ENCODE peak calls at places on chromosomes 7 and 10, in eight cellular contexts. One of them, this sample, is unnamed.

GRCh38 chr10:103736763-103737162 is 118.6 kb downstream of the SH3PXD2A start:
- DNase-seq in tibial nerve: no peak
- DNase-seq in MM.1S: no peak
- DNase-seq in GM20000: no peak
- DNase-seq in uterus: no peak
- DNase-seq in right lobe of liver: no peak
- DNase-seq in AG04449: no peak
- DNase-seq in OCI-LY7: peak; percentile 60
- DNase-seq in this sample: peak; percentile 88

GRCh38 chr10:73744690-73744994 is 470 bp downstream of the SEC24C start:
- DNase-seq in right lobe of liver: no peak
- DNase-seq in GM20000: peak; percentile 46
- DNase-seq in tibial nerve: peak; percentile 32
- DNase-seq in OCI-LY7: peak; percentile 58
- DNase-seq in AG04449: no peak
- DNase-seq in MM.1S: peak; percentile 58
- DNase-seq in uterus: no peak
- DNase-seq in this sample: peak; percentile 66

GRCh38 chr10:132997517-132998265 is 55.3 kb upstream of the CFAP46 start:
- DNase-seq in GM20000: no peak
- DNase-seq in AG04449: no peak
- DNase-seq in uterus: no peak
- DNase-seq in tibial nerve: no peak
- DNase-seq in MM.1S: no peak
- DNase-seq in right lobe of liver: no peak
- DNase-seq in OCI-LY7: no peak
- DNase-seq in this sample: no peak

GRCh38 chr10:31604141-31604540 is 285.1 kb downstream of the ZEB1 start:
- DNase-seq in MM.1S: no peak
- DNase-seq in right lobe of liver: no peak
- DNase-seq in uterus: peak; percentile 70
- DNase-seq in tibial nerve: no peak
- DNase-seq in AG04449: no peak
- DNase-seq in GM20000: no peak
- DNase-seq in OCI-LY7: no peak
- DNase-seq in this sample: no peak

GRCh38 chr7:82335927-82336326 is 107.7 kb downstream of the CACNA2D1 start:
- DNase-seq in GM20000: no peak
- DNase-seq in tibial nerve: no peak
- DNase-seq in right lobe of liver: no peak
- DNase-seq in MM.1S: no peak
- DNase-seq in uterus: no peak
- DNase-seq in AG04449: no peak
- DNase-seq in OCI-LY7: no peak
- DNase-seq in this sample: peak; percentile 2

GRCh38 chr7:114084381-114085312 is 165.8 kb upstream of the PPP1R3A start:
- DNase-seq in OCI-LY7: no peak
- DNase-seq in MM.1S: peak; percentile 67
- DNase-seq in AG04449: no peak
- DNase-seq in uterus: peak; percentile 50
- DNase-seq in right lobe of liver: peak; percentile 80
- DNase-seq in tibial nerve: peak; percentile 41
- DNase-seq in GM20000: peak; percentile 46
- DNase-seq in this sample: peak; percentile 11

GRCh38 chr10:123584419-123584775 is 81.8 kb upstream of the GPR26 start:
- DNase-seq in OCI-LY7: no peak
- DNase-seq in right lobe of liver: no peak
- DNase-seq in GM20000: no peak
- DNase-seq in tibial nerve: no peak
- DNase-seq in AG04449: no peak
- DNase-seq in MM.1S: no peak
- DNase-seq in uterus: no peak
- DNase-seq in this sample: no peak

GRCh38 chr10:5036511-5036910 is 32.9 kb upstream of the AKR1C2 start:
- DNase-seq in AG04449: no peak
- DNase-seq in MM.1S: no peak
- DNase-seq in OCI-LY7: no peak
- DNase-seq in uterus: no peak
- DNase-seq in tibial nerve: no peak
- DNase-seq in right lobe of liver: no peak
- DNase-seq in GM20000: no peak
- DNase-seq in this sample: no peak

GRCh38 chr7:6260291-6261183 is 11.9 kb downstream of the CYTH3 start:
- DNase-seq in MM.1S: no peak
- DNase-seq in AG04449: no peak
- DNase-seq in tibial nerve: no peak
- DNase-seq in GM20000: no peak
- DNase-seq in OCI-LY7: no peak
- DNase-seq in uterus: no peak
- DNase-seq in right lobe of liver: no peak
- DNase-seq in this sample: no peak

DNA sequence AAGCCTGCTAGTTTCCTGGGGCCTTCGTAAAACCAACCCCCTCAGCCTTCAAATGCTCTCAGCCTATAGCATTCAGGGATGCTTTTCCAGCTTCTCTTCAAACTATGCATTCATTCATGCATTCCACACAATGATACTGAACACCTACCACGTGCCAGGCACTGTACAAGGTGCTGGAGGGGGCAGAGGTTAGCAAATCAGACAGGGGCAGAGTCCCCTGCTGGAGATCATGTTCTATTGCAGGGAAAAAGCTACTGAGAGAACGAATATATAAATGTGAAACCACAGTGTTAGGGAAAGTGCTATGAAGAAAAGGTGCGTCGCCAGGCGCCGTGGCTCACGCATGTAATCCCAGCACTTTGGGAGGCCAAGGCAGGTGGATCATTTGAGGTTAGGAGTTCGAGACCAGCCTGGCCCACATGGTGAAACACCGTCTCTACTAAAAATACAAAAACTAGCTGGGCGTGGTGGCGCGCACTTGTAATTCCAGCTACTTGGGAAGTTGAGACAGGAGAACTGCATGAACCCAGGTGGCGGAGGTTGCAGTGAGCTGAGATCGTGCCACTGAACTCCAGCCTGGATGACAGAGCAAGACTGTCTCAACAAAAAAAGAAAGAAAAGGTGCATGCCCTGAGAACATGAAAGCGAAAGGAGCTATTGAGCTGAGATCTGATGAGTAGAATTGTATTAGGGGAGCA is 64.6 kb upstream of the CALN1 start:
- DNase-seq in tibial nerve: no peak
- DNase-seq in AG04449: no peak
- DNase-seq in GM20000: no peak
- DNase-seq in uterus: no peak
- DNase-seq in OCI-LY7: no peak
- DNase-seq in right lobe of liver: no peak
- DNase-seq in MM.1S: no peak
- DNase-seq in this sample: no peak
- TF ChIP-seq CTCF in tibial nerve: no peak
- TF ChIP-seq CTCF in AG04449: no peak
- TF ChIP-seq CTCF in GM20000: no peak
- TF ChIP-seq CTCF in uterus: no peak
- TF ChIP-seq CTCF in OCI-LY7: peak; percentile 36
- TF ChIP-seq CTCF in right lobe of liver: no peak
- TF ChIP-seq CTCF in MM.1S: no peak
- TF ChIP-seq CTCF in this sample: no peak

GRCh38 chr7:122887848-122888247 is 1.6 kb upstream of the CADPS2 start:
- DNase-seq in OCI-LY7: no peak
- DNase-seq in right lobe of liver: no peak
- DNase-seq in AG04449: no peak
- DNase-seq in uterus: no peak
- DNase-seq in MM.1S: no peak
- DNase-seq in GM20000: no peak
- DNase-seq in tibial nerve: no peak
- DNase-seq in this sample: no peak

GRCh38 chr7:122884186-122884585 is 2.1 kb downstream of the CADPS2 start:
- DNase-seq in OCI-LY7: no peak
- DNase-seq in MM.1S: no peak
- DNase-seq in GM20000: no peak
- DNase-seq in tibial nerve: no peak
- DNase-seq in right lobe of liver: no peak
- DNase-seq in AG04449: no peak
- DNase-seq in uterus: no peak
- DNase-seq in this sample: peak; percentile 62

GRCh38 chr7:122885583-122886356 is 490 bp downstream of the CADPS2 start:
- DNase-seq in tibial nerve: no peak
- DNase-seq in OCI-LY7: no peak
- DNase-seq in GM20000: peak; percentile 43
- DNase-seq in AG04449: no peak
- DNase-seq in uterus: peak; percentile 36
- DNase-seq in right lobe of liver: peak; percentile 73
- DNase-seq in MM.1S: peak; percentile 85
- DNase-seq in this sample: peak; percentile 36

GRCh38 chr7:122887198-122887597 is 938 bp upstream of the CADPS2 start:
- DNase-seq in GM20000: peak; percentile 29
- DNase-seq in OCI-LY7: no peak
- DNase-seq in uterus: peak; percentile 71
- DNase-seq in tibial nerve: peak; percentile 55
- DNase-seq in MM.1S: peak; percentile 91
- DNase-seq in AG04449: no peak
- DNase-seq in right lobe of liver: peak; percentile 80
- DNase-seq in this sample: peak; percentile 58

DNA sequence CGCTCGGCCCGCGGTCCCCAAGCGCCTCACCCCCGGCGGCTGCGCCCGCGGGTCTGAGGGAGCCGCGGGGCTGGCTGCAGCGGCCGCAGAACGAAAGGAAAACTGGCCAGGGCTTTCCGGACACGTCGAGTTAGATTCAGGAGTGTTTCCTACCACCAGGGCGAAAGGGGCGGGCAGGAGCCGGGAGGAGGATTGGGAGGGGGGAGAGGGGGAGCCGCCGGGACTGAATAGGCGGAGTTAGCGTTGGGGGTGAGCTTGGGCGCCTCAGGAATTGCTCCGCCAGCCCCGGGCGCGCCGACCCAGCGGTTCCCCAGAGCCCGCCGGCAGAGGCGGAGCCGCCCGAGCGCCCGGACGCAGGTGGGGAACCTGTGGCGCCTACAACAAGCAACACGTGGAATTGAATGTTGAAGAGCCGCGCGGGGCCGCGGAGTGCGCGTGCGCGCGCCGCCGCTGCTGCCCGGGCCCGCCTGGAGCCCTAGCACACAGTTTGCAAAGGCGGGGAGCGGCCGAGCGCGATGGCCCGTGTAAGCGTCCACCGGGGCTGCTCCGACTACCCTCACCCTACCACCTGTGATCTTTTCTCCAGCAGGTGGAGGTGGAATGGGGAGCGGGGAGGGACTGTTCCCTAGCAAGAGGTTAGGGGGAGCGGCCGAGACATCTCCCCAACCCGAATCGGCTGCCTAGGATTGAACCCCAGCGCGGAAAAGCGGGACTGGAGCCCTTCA is at the start of gene CADPS2:
- DNase-seq in MM.1S: peak; percentile 98
- DNase-seq in tibial nerve: peak; percentile 70
- DNase-seq in GM20000: peak; percentile 83
- DNase-seq in uterus: peak; percentile 92
- DNase-seq in AG04449: no peak
- DNase-seq in right lobe of liver: peak; percentile 92
- DNase-seq in OCI-LY7: no peak
- DNase-seq in this sample: peak; percentile 63
- TF ChIP-seq CTCF in MM.1S: no peak
- TF ChIP-seq CTCF in tibial nerve: peak; percentile 63
- TF ChIP-seq CTCF in GM20000: no peak
- TF ChIP-seq CTCF in uterus: no peak
- TF ChIP-seq CTCF in AG04449: peak; percentile 22
- TF ChIP-seq CTCF in right lobe of liver: peak; percentile 12
- TF ChIP-seq CTCF in OCI-LY7: no peak
- TF ChIP-seq CTCF in this sample: peak; percentile 16

DNA sequence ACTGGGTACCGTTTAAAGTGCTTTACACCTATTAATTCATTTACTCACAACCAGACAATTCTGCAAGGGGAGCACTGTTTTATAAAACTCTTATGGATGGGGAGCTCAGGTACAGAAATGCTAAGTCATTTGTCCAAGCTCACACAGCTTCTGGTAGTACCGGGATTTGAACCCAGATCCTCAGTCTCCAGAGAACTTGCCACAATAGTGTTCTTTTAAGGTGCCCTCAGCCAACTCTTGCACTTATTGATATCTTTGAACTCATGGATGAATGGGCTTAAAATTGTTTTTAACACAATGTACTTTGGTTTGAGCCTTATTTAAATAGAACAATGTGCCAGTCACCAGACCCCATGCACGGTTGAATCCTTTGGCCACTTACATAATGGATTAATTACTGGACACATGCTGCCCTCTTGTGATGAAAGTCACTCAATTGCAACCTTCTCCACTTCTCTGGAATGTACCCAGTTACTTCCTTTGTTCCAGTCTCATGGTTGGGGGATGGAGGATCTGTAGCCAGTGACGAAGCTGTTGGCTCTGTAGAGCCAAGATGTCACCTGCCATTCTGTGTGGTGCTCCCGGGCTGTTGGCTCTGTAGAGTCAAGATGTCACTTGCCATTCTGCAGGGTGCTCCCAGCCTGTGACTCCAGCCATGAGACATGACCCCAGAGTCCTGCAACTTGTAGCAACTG is 65.6 kb downstream of the NOD1 start:
- DNase-seq in right lobe of liver: no peak
- DNase-seq in OCI-LY7: peak; percentile 47
- DNase-seq in AG04449: peak; percentile 50
- DNase-seq in GM20000: peak; percentile 59
- DNase-seq in MM.1S: peak; percentile 40
- DNase-seq in uterus: peak; percentile 49
- DNase-seq in tibial nerve: peak; percentile 53
- DNase-seq in this sample: peak; percentile 75
- TF ChIP-seq CTCF in right lobe of liver: peak; percentile 62
- TF ChIP-seq CTCF in OCI-LY7: peak; percentile 67
- TF ChIP-seq CTCF in AG04449: peak; percentile 50
- TF ChIP-seq CTCF in GM20000: peak; percentile 30
- TF ChIP-seq CTCF in MM.1S: peak; percentile 60
- TF ChIP-seq CTCF in uterus: peak; percentile 83
- TF ChIP-seq CTCF in tibial nerve: peak; percentile 82
- TF ChIP-seq CTCF in this sample: peak; percentile 64

GRCh38 chr10:30026080-30026479 is 33.3 kb downstream of the JCAD start:
- DNase-seq in OCI-LY7: no peak
- DNase-seq in GM20000: no peak
- DNase-seq in MM.1S: no peak
- DNase-seq in right lobe of liver: no peak
- DNase-seq in AG04449: no peak
- DNase-seq in uterus: no peak
- DNase-seq in tibial nerve: no peak
- DNase-seq in this sample: no peak

GRCh38 chr10:30019468-30019867 is 39.9 kb downstream of the JCAD start:
- DNase-seq in GM20000: no peak
- DNase-seq in OCI-LY7: no peak
- DNase-seq in tibial nerve: no peak
- DNase-seq in MM.1S: no peak
- DNase-seq in uterus: no peak
- DNase-seq in AG04449: no peak
- DNase-seq in right lobe of liver: no peak
- DNase-seq in this sample: no peak

GRCh38 chr10:30026578-30026977 is 32.8 kb downstream of the JCAD start:
- DNase-seq in MM.1S: no peak
- DNase-seq in right lobe of liver: no peak
- DNase-seq in GM20000: no peak
- DNase-seq in tibial nerve: no peak
- DNase-seq in AG04449: no peak
- DNase-seq in OCI-LY7: no peak
- DNase-seq in uterus: no peak
- DNase-seq in this sample: no peak

GRCh38 chr10:30018512-30018911 is 40.9 kb downstream of the JCAD start:
- DNase-seq in GM20000: no peak
- DNase-seq in MM.1S: no peak
- DNase-seq in AG04449: no peak
- DNase-seq in tibial nerve: no peak
- DNase-seq in uterus: no peak
- DNase-seq in OCI-LY7: no peak
- DNase-seq in right lobe of liver: no peak
- DNase-seq in this sample: no peak

GRCh38 chr10:30022590-30022989 is 36.8 kb downstream of the JCAD start:
- DNase-seq in uterus: no peak
- DNase-seq in MM.1S: no peak
- DNase-seq in GM20000: no peak
- DNase-seq in AG04449: no peak
- DNase-seq in right lobe of liver: no peak
- DNase-seq in tibial nerve: no peak
- DNase-seq in OCI-LY7: no peak
- DNase-seq in this sample: no peak
- TF ChIP-seq CTCF in uterus: no peak
- TF ChIP-seq CTCF in MM.1S: no peak
- TF ChIP-seq CTCF in GM20000: no peak
- TF ChIP-seq CTCF in AG04449: no peak
- TF ChIP-seq CTCF in right lobe of liver: no peak
- TF ChIP-seq CTCF in tibial nerve: no peak
- TF ChIP-seq CTCF in OCI-LY7: no peak
- TF ChIP-seq CTCF in this sample: no peak

This sample was measured in epithelial cell of esophagus.